ENCODE peak calls at places on chromosomes 13 and 19, in ten cellular contexts. One of them, this sample, is unnamed.

GRCh38 chr19:34228347-34228746 is 26.0 kb upstream of the GARRE1 start:
- DNase-seq in mucosa of descending colon: no peak
- DNase-seq in MM.1S: no peak
- DNase-seq in thoracic aorta: no peak
- DNase-seq in choroid plexus epithelial cell: no peak
- DNase-seq in left lung: no peak
- DNase-seq in nephron progenitor cell: no peak
- DNase-seq in fibroblast of the aortic adventitia: no peak
- DNase-seq in CD8-positive, alpha-beta T cell: no peak
- DNase-seq in AG04449: no peak
- DNase-seq in this sample: no peak

GRCh38 chr19:2866495-2867024 is 575 bp upstream of the ZNF556 start:
- DNase-seq in CD8-positive, alpha-beta T cell: no peak
- DNase-seq in left lung: no peak
- DNase-seq in fibroblast of the aortic adventitia: no peak
- DNase-seq in choroid plexus epithelial cell: no peak
- DNase-seq in MM.1S: no peak
- DNase-seq in nephron progenitor cell: no peak
- DNase-seq in thoracic aorta: no peak
- DNase-seq in mucosa of descending colon: no peak
- DNase-seq in AG04449: no peak
- DNase-seq in this sample: no peak

GRCh38 chr19:7829162-7829520 is 877 bp upstream of the EVI5L start:
- DNase-seq in nephron progenitor cell: no peak
- DNase-seq in AG04449: no peak
- DNase-seq in left lung: no peak
- DNase-seq in choroid plexus epithelial cell: no peak
- DNase-seq in MM.1S: no peak
- DNase-seq in mucosa of descending colon: no peak
- DNase-seq in CD8-positive, alpha-beta T cell: no peak
- DNase-seq in thoracic aorta: no peak
- DNase-seq in fibroblast of the aortic adventitia: no peak
- DNase-seq in this sample: no peak

GRCh38 chr13:34179481-34179880 is 361.5 kb downstream of the RFC3 start:
- DNase-seq in thoracic aorta: no peak
- DNase-seq in left lung: no peak
- DNase-seq in choroid plexus epithelial cell: peak
- DNase-seq in fibroblast of the aortic adventitia: peak
- DNase-seq in nephron progenitor cell: no peak
- DNase-seq in MM.1S: no peak
- DNase-seq in AG04449: no peak
- DNase-seq in CD8-positive, alpha-beta T cell: no peak
- DNase-seq in mucosa of descending colon: no peak
- DNase-seq in this sample: no peak

GRCh38 chr13:26965976-26966375 is 205.4 kb upstream of the GPR12 start:
- DNase-seq in AG04449: no peak
- DNase-seq in MM.1S: no peak
- DNase-seq in left lung: no peak
- DNase-seq in fibroblast of the aortic adventitia: peak
- DNase-seq in CD8-positive, alpha-beta T cell: no peak
- DNase-seq in thoracic aorta: no peak
- DNase-seq in nephron progenitor cell: no peak
- DNase-seq in choroid plexus epithelial cell: peak
- DNase-seq in mucosa of descending colon: peak
- DNase-seq in this sample: no peak

GRCh38 chr13:43128504-43128929 is 105.1 kb downstream of the DNAJC15 start:
- DNase-seq in CD8-positive, alpha-beta T cell: no peak
- DNase-seq in mucosa of descending colon: no peak
- DNase-seq in AG04449: no peak
- DNase-seq in nephron progenitor cell: no peak
- DNase-seq in thoracic aorta: no peak
- DNase-seq in left lung: no peak
- DNase-seq in MM.1S: no peak
- DNase-seq in fibroblast of the aortic adventitia: peak
- DNase-seq in choroid plexus epithelial cell: no peak
- DNase-seq in this sample: no peak

GRCh38 chr13:113668491-113668971 is 1.5 kb downstream of the GRK1 start:
- DNase-seq in MM.1S: no peak
- DNase-seq in nephron progenitor cell: no peak
- DNase-seq in CD8-positive, alpha-beta T cell: no peak
- DNase-seq in AG04449: no peak
- DNase-seq in thoracic aorta: no peak
- DNase-seq in left lung: peak
- DNase-seq in fibroblast of the aortic adventitia: no peak
- DNase-seq in choroid plexus epithelial cell: no peak
- DNase-seq in mucosa of descending colon: no peak
- DNase-seq in this sample: no peak

GRCh38 chr13:113968463-113969310 is 5.2 kb downstream of the C13orf46 start:
- DNase-seq in CD8-positive, alpha-beta T cell: no peak
- DNase-seq in left lung: peak
- DNase-seq in thoracic aorta: no peak
- DNase-seq in nephron progenitor cell: no peak
- DNase-seq in AG04449: no peak
- DNase-seq in MM.1S: no peak
- DNase-seq in fibroblast of the aortic adventitia: no peak
- DNase-seq in choroid plexus epithelial cell: no peak
- DNase-seq in mucosa of descending colon: no peak
- DNase-seq in this sample: no peak

GRCh38 chr13:51397262-51397933 is 55.4 kb downstream of the INTS6 start:
- DNase-seq in nephron progenitor cell: no peak
- DNase-seq in fibroblast of the aortic adventitia: peak
- DNase-seq in thoracic aorta: peak
- DNase-seq in CD8-positive, alpha-beta T cell: no peak
- DNase-seq in mucosa of descending colon: peak
- DNase-seq in AG04449: peak
- DNase-seq in MM.1S: no peak
- DNase-seq in choroid plexus epithelial cell: peak
- DNase-seq in left lung: no peak
- DNase-seq in this sample: peak

GRCh38 chr19:49818691-49819331 is 722 bp downstream of the MED25 start:
- DNase-seq in AG04449: no peak
- DNase-seq in CD8-positive, alpha-beta T cell: no peak
- DNase-seq in nephron progenitor cell: no peak
- DNase-seq in choroid plexus epithelial cell: no peak
- DNase-seq in left lung: no peak
- DNase-seq in fibroblast of the aortic adventitia: no peak
- DNase-seq in MM.1S: no peak
- DNase-seq in thoracic aorta: no peak
- DNase-seq in mucosa of descending colon: no peak
- DNase-seq in this sample: no peak

GRCh38 chr19:49820125-49820524 is 2.0 kb downstream of the MED25 start:
- DNase-seq in nephron progenitor cell: no peak
- DNase-seq in choroid plexus epithelial cell: no peak
- DNase-seq in MM.1S: no peak
- DNase-seq in fibroblast of the aortic adventitia: peak
- DNase-seq in AG04449: no peak
- DNase-seq in CD8-positive, alpha-beta T cell: no peak
- DNase-seq in thoracic aorta: no peak
- DNase-seq in left lung: no peak
- DNase-seq in mucosa of descending colon: no peak
- DNase-seq in this sample: no peak

GRCh38 chr19:49814010-49814409 is 918 bp upstream of the FUZ start:
- DNase-seq in mucosa of descending colon: no peak
- DNase-seq in thoracic aorta: no peak
- DNase-seq in AG04449: no peak
- DNase-seq in MM.1S: no peak
- DNase-seq in nephron progenitor cell: no peak
- DNase-seq in left lung: no peak
- DNase-seq in fibroblast of the aortic adventitia: no peak
- DNase-seq in CD8-positive, alpha-beta T cell: no peak
- DNase-seq in choroid plexus epithelial cell: no peak
- DNase-seq in this sample: no peak

GRCh38 chr19:49816616-49817015 is 1.5 kb upstream of the MED25 start:
- DNase-seq in CD8-positive, alpha-beta T cell: no peak
- DNase-seq in AG04449: no peak
- DNase-seq in left lung: no peak
- DNase-seq in thoracic aorta: no peak
- DNase-seq in nephron progenitor cell: no peak
- DNase-seq in choroid plexus epithelial cell: no peak
- DNase-seq in fibroblast of the aortic adventitia: no peak
- DNase-seq in mucosa of descending colon: no peak
- DNase-seq in MM.1S: no peak
- DNase-seq in this sample: no peak

GRCh38 chr19:49817964-49818690 is at the start of gene MED25:
- DNase-seq in fibroblast of the aortic adventitia: peak
- DNase-seq in thoracic aorta: peak
- DNase-seq in AG04449: no peak
- DNase-seq in MM.1S: peak
- DNase-seq in choroid plexus epithelial cell: peak
- DNase-seq in mucosa of descending colon: peak
- DNase-seq in nephron progenitor cell: peak
- DNase-seq in left lung: peak
- DNase-seq in CD8-positive, alpha-beta T cell: peak
- DNase-seq in this sample: peak
- TF ChIP-seq CTCF in fibroblast of the aortic adventitia: peak
- TF ChIP-seq CTCF in thoracic aorta: peak
- TF ChIP-seq CTCF in AG04449: peak
- TF ChIP-seq CTCF in MM.1S: no peak
- TF ChIP-seq CTCF in choroid plexus epithelial cell: no peak
- TF ChIP-seq CTCF in mucosa of descending colon: peak
- TF ChIP-seq CTCF in nephron progenitor cell: no peak
- TF ChIP-seq CTCF in left lung: peak
- TF ChIP-seq CTCF in CD8-positive, alpha-beta T cell: peak
- TF ChIP-seq CTCF in this sample: peak

GRCh38 chr13:21913010-21913409 is 242.1 kb downstream of the FGF9 start:
- DNase-seq in CD8-positive, alpha-beta T cell: no peak
- DNase-seq in choroid plexus epithelial cell: no peak
- DNase-seq in thoracic aorta: no peak
- DNase-seq in AG04449: no peak
- DNase-seq in MM.1S: no peak
- DNase-seq in fibroblast of the aortic adventitia: no peak
- DNase-seq in nephron progenitor cell: peak
- DNase-seq in mucosa of descending colon: no peak
- DNase-seq in left lung: no peak
- DNase-seq in this sample: no peak
- TF ChIP-seq CTCF in CD8-positive, alpha-beta T cell: no peak
- TF ChIP-seq CTCF in choroid plexus epithelial cell: no peak
- TF ChIP-seq CTCF in thoracic aorta: no peak
- TF ChIP-seq CTCF in AG04449: no peak
- TF ChIP-seq CTCF in MM.1S: no peak
- TF ChIP-seq CTCF in fibroblast of the aortic adventitia: no peak
- TF ChIP-seq CTCF in nephron progenitor cell: peak
- TF ChIP-seq CTCF in mucosa of descending colon: no peak
- TF ChIP-seq CTCF in left lung: no peak
- TF ChIP-seq CTCF in this sample: no peak

GRCh38 chr13:74306496-74306895 is 172.3 kb upstream of the KLF12 start:
- DNase-seq in AG04449: no peak
- DNase-seq in choroid plexus epithelial cell: peak
- DNase-seq in left lung: no peak
- DNase-seq in CD8-positive, alpha-beta T cell: no peak
- DNase-seq in nephron progenitor cell: no peak
- DNase-seq in fibroblast of the aortic adventitia: peak
- DNase-seq in mucosa of descending colon: no peak
- DNase-seq in thoracic aorta: no peak
- DNase-seq in MM.1S: peak
- DNase-seq in this sample: no peak
- TF ChIP-seq CTCF in AG04449: peak
- TF ChIP-seq CTCF in choroid plexus epithelial cell: peak
- TF ChIP-seq CTCF in left lung: no peak
- TF ChIP-seq CTCF in CD8-positive, alpha-beta T cell: no peak
- TF ChIP-seq CTCF in nephron progenitor cell: no peak
- TF ChIP-seq CTCF in fibroblast of the aortic adventitia: peak
- TF ChIP-seq CTCF in mucosa of descending colon: no peak
- TF ChIP-seq CTCF in thoracic aorta: no peak
- TF ChIP-seq CTCF in MM.1S: no peak
- TF ChIP-seq CTCF in this sample: no peak

GRCh38 chr13:48504606-48505369 is 28.1 kb downstream of the RCBTB2 start:
- DNase-seq in MM.1S: no peak
- DNase-seq in thoracic aorta: no peak
- DNase-seq in choroid plexus epithelial cell: no peak
- DNase-seq in mucosa of descending colon: no peak
- DNase-seq in left lung: no peak
- DNase-seq in AG04449: no peak
- DNase-seq in CD8-positive, alpha-beta T cell: no peak
- DNase-seq in fibroblast of the aortic adventitia: no peak
- DNase-seq in nephron progenitor cell: no peak
- DNase-seq in this sample: no peak
- TF ChIP-seq CTCF in MM.1S: no peak
- TF ChIP-seq CTCF in thoracic aorta: no peak
- TF ChIP-seq CTCF in choroid plexus epithelial cell: no peak
- TF ChIP-seq CTCF in mucosa of descending colon: no peak
- TF ChIP-seq CTCF in left lung: no peak
- TF ChIP-seq CTCF in AG04449: no peak
- TF ChIP-seq CTCF in CD8-positive, alpha-beta T cell: no peak
- TF ChIP-seq CTCF in fibroblast of the aortic adventitia: no peak
- TF ChIP-seq CTCF in nephron progenitor cell: no peak
- TF ChIP-seq CTCF in this sample: no peak

DNA sequence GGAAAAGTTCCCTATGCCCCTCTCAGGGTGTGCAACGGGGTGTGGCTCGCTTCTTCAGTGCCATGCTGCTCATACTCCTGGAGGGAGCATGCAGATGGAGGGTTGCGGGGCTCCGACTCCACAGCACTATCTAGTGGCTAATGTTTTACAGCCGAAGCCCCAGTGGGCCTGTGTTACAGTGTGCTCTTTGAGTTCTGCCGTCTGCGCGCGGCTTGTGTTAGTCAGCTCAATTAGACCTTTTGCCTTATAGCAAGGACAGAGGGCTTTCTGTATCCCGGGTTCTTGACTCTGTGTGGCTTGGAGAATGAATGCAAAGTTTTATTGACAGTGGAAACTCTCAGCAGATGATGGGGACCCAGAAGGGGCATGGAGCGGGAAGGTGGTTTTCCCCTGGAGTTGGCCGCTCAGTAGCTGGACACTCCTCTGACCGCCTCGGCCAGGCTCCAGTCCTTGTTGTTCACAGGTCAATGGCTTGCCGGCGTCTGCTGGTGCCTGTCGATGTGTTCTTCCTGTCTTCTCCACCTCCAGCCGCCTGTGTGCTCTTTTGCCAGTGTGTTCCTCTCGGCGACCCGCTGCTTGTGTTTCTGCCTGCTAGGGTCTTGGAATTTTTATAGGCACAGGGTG is 383.4 kb downstream of the LMO7 start:
- DNase-seq in CD8-positive, alpha-beta T cell: no peak
- DNase-seq in fibroblast of the aortic adventitia: no peak
- DNase-seq in mucosa of descending colon: peak
- DNase-seq in choroid plexus epithelial cell: no peak
- DNase-seq in thoracic aorta: no peak
- DNase-seq in nephron progenitor cell: peak
- DNase-seq in AG04449: no peak
- DNase-seq in left lung: peak
- DNase-seq in MM.1S: no peak
- DNase-seq in this sample: no peak
- TF ChIP-seq CTCF in CD8-positive, alpha-beta T cell: no peak
- TF ChIP-seq CTCF in fibroblast of the aortic adventitia: no peak
- TF ChIP-seq CTCF in mucosa of descending colon: no peak
- TF ChIP-seq CTCF in choroid plexus epithelial cell: peak
- TF ChIP-seq CTCF in thoracic aorta: no peak
- TF ChIP-seq CTCF in nephron progenitor cell: peak
- TF ChIP-seq CTCF in AG04449: peak
- TF ChIP-seq CTCF in left lung: no peak
- TF ChIP-seq CTCF in MM.1S: no peak
- TF ChIP-seq CTCF in this sample: peak